ENCODE peak calls at places on chromosomes 3 and 15, in seven cellular contexts. One of them, this sample, is unnamed.

GRCh38 chr15:39624806-39625205 is 43.9 kb downstream of the THBS1 start:
- DNase-seq in progenitor cell of endocrine pancreas: no peak
- DNase-seq in heart right ventricle: peak; percentile 52
- DNase-seq in GM23338: no peak
- DNase-seq in natural killer cell: peak; percentile 75
- DNase-seq in cardiac fibroblast: peak; percentile 94
- DNase-seq in right atrium auricular region: peak; percentile 87
- DNase-seq in this sample: peak; percentile 80

GRCh38 chr15:73936181-73936580 is 9.9 kb downstream of the LOXL1 start:
- DNase-seq in progenitor cell of endocrine pancreas: no peak
- DNase-seq in heart right ventricle: no peak
- DNase-seq in GM23338: peak; percentile 31
- DNase-seq in natural killer cell: no peak
- DNase-seq in cardiac fibroblast: peak; percentile 73
- DNase-seq in right atrium auricular region: peak; percentile 73
- DNase-seq in this sample: peak; percentile 87

GRCh38 chr3:98901032-98901464 is 447 bp downstream of the DCBLD2 start:
- DNase-seq in progenitor cell of endocrine pancreas: peak; percentile 30
- DNase-seq in heart right ventricle: peak; percentile 49
- DNase-seq in GM23338: peak; percentile 80
- DNase-seq in natural killer cell: peak; percentile 20
- DNase-seq in cardiac fibroblast: peak; percentile 60
- DNase-seq in right atrium auricular region: peak; percentile 68
- DNase-seq in this sample: peak; percentile 68

GRCh38 chr3:73511555-73511954 is 113.2 kb downstream of the PDZRN3 start:
- DNase-seq in progenitor cell of endocrine pancreas: no peak
- DNase-seq in heart right ventricle: no peak
- DNase-seq in GM23338: peak; percentile 42
- DNase-seq in natural killer cell: no peak
- DNase-seq in cardiac fibroblast: no peak
- DNase-seq in right atrium auricular region: no peak
- DNase-seq in this sample: no peak

GRCh38 chr15:96225642-96226259 is 104.7 kb upstream of the NR2F2 start:
- DNase-seq in progenitor cell of endocrine pancreas: no peak
- DNase-seq in heart right ventricle: no peak
- DNase-seq in GM23338: no peak
- DNase-seq in natural killer cell: no peak
- DNase-seq in cardiac fibroblast: no peak
- DNase-seq in right atrium auricular region: no peak
- DNase-seq in this sample: peak; percentile 72

GRCh38 chr15:89129123-89129815 is 41.0 kb downstream of the ABHD2 start:
- DNase-seq in progenitor cell of endocrine pancreas: no peak
- DNase-seq in heart right ventricle: no peak
- DNase-seq in GM23338: peak; percentile 84
- DNase-seq in natural killer cell: peak; percentile 43
- DNase-seq in cardiac fibroblast: peak; percentile 60
- DNase-seq in right atrium auricular region: no peak
- DNase-seq in this sample: peak; percentile 50

GRCh38 chr15:52795464-52796227 is 5.5 kb upstream of the ONECUT1 start:
- DNase-seq in progenitor cell of endocrine pancreas: no peak
- DNase-seq in heart right ventricle: no peak
- DNase-seq in GM23338: peak; percentile 37
- DNase-seq in natural killer cell: no peak
- DNase-seq in cardiac fibroblast: no peak
- DNase-seq in right atrium auricular region: no peak
- DNase-seq in this sample: no peak

GRCh38 chr3:184911570-184911969 is 99.6 kb downstream of the VPS8 start:
- DNase-seq in progenitor cell of endocrine pancreas: no peak
- DNase-seq in heart right ventricle: no peak
- DNase-seq in GM23338: peak; percentile 66
- DNase-seq in natural killer cell: no peak
- DNase-seq in cardiac fibroblast: no peak
- DNase-seq in right atrium auricular region: no peak
- DNase-seq in this sample: no peak

GRCh38 chr15:76286231-76286879 is 24.9 kb downstream of the ETFA start:
- DNase-seq in progenitor cell of endocrine pancreas: no peak
- DNase-seq in heart right ventricle: no peak
- DNase-seq in GM23338: no peak
- DNase-seq in natural killer cell: no peak
- DNase-seq in cardiac fibroblast: peak; percentile 5
- DNase-seq in right atrium auricular region: no peak
- DNase-seq in this sample: no peak

GRCh38 chr3:48155122-48155521 is 33.1 kb downstream of the CDC25A start:
- DNase-seq in progenitor cell of endocrine pancreas: no peak
- DNase-seq in heart right ventricle: no peak
- DNase-seq in GM23338: no peak
- DNase-seq in natural killer cell: no peak
- DNase-seq in cardiac fibroblast: peak; percentile 41
- DNase-seq in right atrium auricular region: no peak
- DNase-seq in this sample: peak; percentile 95

GRCh38 chr15:34609658-34610057 is 26.2 kb upstream of the GOLGA8B start:
- DNase-seq in progenitor cell of endocrine pancreas: no peak
- DNase-seq in heart right ventricle: no peak
- DNase-seq in GM23338: no peak
- DNase-seq in natural killer cell: no peak
- DNase-seq in cardiac fibroblast: no peak
- DNase-seq in right atrium auricular region: no peak
- DNase-seq in this sample: no peak

DNA sequence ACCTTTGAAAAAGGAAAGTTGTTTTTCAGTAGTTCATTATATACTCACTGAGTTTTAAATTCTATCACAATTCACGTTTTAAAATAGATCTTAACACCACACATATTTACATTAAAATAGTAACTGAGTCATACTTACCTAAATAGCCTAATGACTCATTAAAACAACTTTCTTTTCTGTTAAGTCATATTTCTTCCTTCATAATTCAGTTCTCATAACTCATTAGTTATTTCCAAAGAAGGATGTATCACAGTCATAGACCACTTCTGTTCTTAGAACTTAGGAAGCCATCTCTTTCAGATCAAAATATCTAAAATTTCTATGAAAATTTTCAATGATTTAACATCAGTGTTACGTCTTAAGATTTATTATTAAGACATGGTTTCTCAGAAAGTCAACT is 885.9 kb downstream of the FHIT start:
- DNase-seq in progenitor cell of endocrine pancreas: no peak
- DNase-seq in heart right ventricle: no peak
- DNase-seq in GM23338: no peak
- DNase-seq in natural killer cell: no peak
- DNase-seq in cardiac fibroblast: peak; percentile 5
- DNase-seq in right atrium auricular region: no peak
- DNase-seq in this sample: peak; percentile 51
- TF ChIP-seq CTCF in progenitor cell of endocrine pancreas: no peak
- TF ChIP-seq CTCF in heart right ventricle: no peak
- TF ChIP-seq CTCF in GM23338: no peak
- TF ChIP-seq CTCF in natural killer cell: no peak
- TF ChIP-seq CTCF in cardiac fibroblast: no peak
- TF ChIP-seq CTCF in right atrium auricular region: no peak
- TF ChIP-seq CTCF in this sample: no peak

GRCh38 chr15:31197497-31198414 is 96.2 kb upstream of the TRPM1 start:
- DNase-seq in progenitor cell of endocrine pancreas: no peak
- DNase-seq in heart right ventricle: no peak
- DNase-seq in GM23338: peak; percentile 80
- DNase-seq in natural killer cell: peak; percentile 51
- DNase-seq in cardiac fibroblast: peak; percentile 23
- DNase-seq in right atrium auricular region: peak; percentile 36
- DNase-seq in this sample: peak; percentile 29
- TF ChIP-seq CTCF in progenitor cell of endocrine pancreas: peak; percentile 65
- TF ChIP-seq CTCF in heart right ventricle: peak; percentile 52
- TF ChIP-seq CTCF in GM23338: peak; percentile 91
- TF ChIP-seq CTCF in natural killer cell: peak; percentile 96
- TF ChIP-seq CTCF in cardiac fibroblast: peak; percentile 75
- TF ChIP-seq CTCF in right atrium auricular region: peak; percentile 62
- TF ChIP-seq CTCF in this sample: peak; percentile 58

GRCh38 chr3:29346828-29347227 is 66.0 kb downstream of the RBMS3 start:
- DNase-seq in progenitor cell of endocrine pancreas: no peak
- DNase-seq in heart right ventricle: no peak
- DNase-seq in GM23338: peak; percentile 69
- DNase-seq in natural killer cell: no peak
- DNase-seq in cardiac fibroblast: peak; percentile 63
- DNase-seq in right atrium auricular region: no peak
- DNase-seq in this sample: no peak
- TF ChIP-seq CTCF in progenitor cell of endocrine pancreas: no peak
- TF ChIP-seq CTCF in heart right ventricle: no peak
- TF ChIP-seq CTCF in GM23338: no peak
- TF ChIP-seq CTCF in natural killer cell: no peak
- TF ChIP-seq CTCF in cardiac fibroblast: no peak
- TF ChIP-seq CTCF in right atrium auricular region: no peak
- TF ChIP-seq CTCF in this sample: no peak

DNA sequence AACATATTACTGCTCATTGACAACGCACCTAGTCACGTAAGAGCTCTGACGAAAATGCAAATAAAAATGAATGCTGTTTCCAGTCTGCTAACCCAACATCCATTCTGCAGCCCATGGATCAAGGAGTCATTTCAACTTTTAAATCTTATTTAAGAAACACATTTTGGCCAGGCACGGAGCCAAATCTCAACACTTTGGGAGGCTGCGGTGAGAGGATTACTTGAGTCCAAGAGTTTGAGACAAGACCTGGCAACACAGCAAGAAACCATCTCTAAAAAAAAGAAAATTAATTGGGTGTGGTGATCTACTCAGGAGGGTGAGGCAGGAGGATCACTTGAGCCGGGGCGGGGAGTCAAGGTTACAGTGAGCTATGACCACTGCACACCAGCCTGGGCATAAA is 22.4 kb upstream of the TM4SF19 start:
- DNase-seq in progenitor cell of endocrine pancreas: no peak
- DNase-seq in heart right ventricle: no peak
- DNase-seq in GM23338: no peak
- DNase-seq in natural killer cell: no peak
- DNase-seq in cardiac fibroblast: no peak
- DNase-seq in right atrium auricular region: no peak
- DNase-seq in this sample: no peak
- TF ChIP-seq CTCF in progenitor cell of endocrine pancreas: no peak
- TF ChIP-seq CTCF in heart right ventricle: no peak
- TF ChIP-seq CTCF in GM23338: no peak
- TF ChIP-seq CTCF in natural killer cell: no peak
- TF ChIP-seq CTCF in cardiac fibroblast: no peak
- TF ChIP-seq CTCF in right atrium auricular region: no peak
- TF ChIP-seq CTCF in this sample: no peak

GRCh38 chr3:139340784-139341183 is 3.0 kb upstream of the MRPS22 start:
- DNase-seq in progenitor cell of endocrine pancreas: no peak
- DNase-seq in heart right ventricle: no peak
- DNase-seq in GM23338: no peak
- DNase-seq in natural killer cell: no peak
- DNase-seq in cardiac fibroblast: no peak
- DNase-seq in right atrium auricular region: no peak
- DNase-seq in this sample: no peak

GRCh38 chr3:139343895-139344856 is at the start of gene MRPS22:
- DNase-seq in progenitor cell of endocrine pancreas: peak; percentile 50
- DNase-seq in heart right ventricle: peak; percentile 89
- DNase-seq in GM23338: peak; percentile 95
- DNase-seq in natural killer cell: peak; percentile 70
- DNase-seq in cardiac fibroblast: peak; percentile 90
- DNase-seq in right atrium auricular region: peak; percentile 80
- DNase-seq in this sample: peak; percentile 92

GRCh38 chr3:139339219-139339906 is 4.5 kb upstream of the MRPS22 start:
- DNase-seq in progenitor cell of endocrine pancreas: no peak
- DNase-seq in heart right ventricle: no peak
- DNase-seq in GM23338: no peak
- DNase-seq in natural killer cell: no peak
- DNase-seq in cardiac fibroblast: no peak
- DNase-seq in right atrium auricular region: no peak
- DNase-seq in this sample: no peak

GRCh38 chr3:139342054-139342453 is 1.8 kb upstream of the MRPS22 start:
- DNase-seq in progenitor cell of endocrine pancreas: no peak
- DNase-seq in heart right ventricle: no peak
- DNase-seq in GM23338: no peak
- DNase-seq in natural killer cell: no peak
- DNase-seq in cardiac fibroblast: no peak
- DNase-seq in right atrium auricular region: no peak
- DNase-seq in this sample: no peak

DNA sequence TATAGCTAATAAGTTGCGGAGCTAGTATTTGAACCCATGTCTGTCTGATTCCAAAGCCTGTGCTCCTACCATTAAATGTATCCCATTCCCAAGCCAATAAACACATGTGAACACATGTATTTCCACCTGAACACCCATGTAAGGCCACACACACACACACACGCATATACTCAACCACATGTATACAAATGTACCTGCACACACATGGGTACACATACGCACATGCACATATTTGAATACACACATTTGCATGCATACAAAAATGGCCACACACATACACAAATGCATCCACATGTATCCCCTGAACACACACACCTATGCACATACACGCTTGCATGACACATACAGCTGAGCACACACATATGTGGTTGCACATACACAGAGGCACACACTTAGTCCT is 5.4 kb upstream of the MRPS22 start:
- DNase-seq in progenitor cell of endocrine pancreas: no peak
- DNase-seq in heart right ventricle: no peak
- DNase-seq in GM23338: no peak
- DNase-seq in natural killer cell: no peak
- DNase-seq in cardiac fibroblast: no peak
- DNase-seq in right atrium auricular region: no peak
- DNase-seq in this sample: no peak
- TF ChIP-seq CTCF in progenitor cell of endocrine pancreas: no peak
- TF ChIP-seq CTCF in heart right ventricle: no peak
- TF ChIP-seq CTCF in GM23338: no peak
- TF ChIP-seq CTCF in natural killer cell: no peak
- TF ChIP-seq CTCF in cardiac fibroblast: no peak
- TF ChIP-seq CTCF in right atrium auricular region: no peak
- TF ChIP-seq CTCF in this sample: no peak

GRCh38 chr3:16252243-16252978 is 12.3 kb downstream of the DPH3 start:
- DNase-seq in progenitor cell of endocrine pancreas: no peak
- DNase-seq in heart right ventricle: no peak
- DNase-seq in GM23338: no peak
- DNase-seq in natural killer cell: no peak
- DNase-seq in cardiac fibroblast: no peak
- DNase-seq in right atrium auricular region: no peak
- DNase-seq in this sample: peak; percentile 65

GRCh38 chr3:16247282-16248058 is 17.3 kb downstream of the DPH3 start:
- DNase-seq in progenitor cell of endocrine pancreas: peak; percentile 70
- DNase-seq in heart right ventricle: peak; percentile 84
- DNase-seq in GM23338: peak; percentile 93
- DNase-seq in natural killer cell: peak; percentile 64
- DNase-seq in cardiac fibroblast: peak; percentile 90
- DNase-seq in right atrium auricular region: peak; percentile 91
- DNase-seq in this sample: peak; percentile 81

GRCh38 chr3:16251316-16252085 is 13.2 kb downstream of the DPH3 start:
- DNase-seq in progenitor cell of endocrine pancreas: no peak
- DNase-seq in heart right ventricle: no peak
- DNase-seq in GM23338: no peak
- DNase-seq in natural killer cell: no peak
- DNase-seq in cardiac fibroblast: no peak
- DNase-seq in right atrium auricular region: no peak
- DNase-seq in this sample: no peak

GRCh38 chr3:16248556-16248955 is 16.2 kb downstream of the DPH3 start:
- DNase-seq in progenitor cell of endocrine pancreas: no peak
- DNase-seq in heart right ventricle: no peak
- DNase-seq in GM23338: no peak
- DNase-seq in natural killer cell: no peak
- DNase-seq in cardiac fibroblast: no peak
- DNase-seq in right atrium auricular region: no peak
- DNase-seq in this sample: no peak

GRCh38 chr3:16249336-16249735 is 15.4 kb downstream of the DPH3 start:
- DNase-seq in progenitor cell of endocrine pancreas: no peak
- DNase-seq in heart right ventricle: no peak
- DNase-seq in GM23338: peak; percentile 86
- DNase-seq in natural killer cell: no peak
- DNase-seq in cardiac fibroblast: peak; percentile 48
- DNase-seq in right atrium auricular region: no peak
- DNase-seq in this sample: peak; percentile 33
- TF ChIP-seq CTCF in progenitor cell of endocrine pancreas: peak; percentile 41
- TF ChIP-seq CTCF in heart right ventricle: peak; percentile 29
- TF ChIP-seq CTCF in GM23338: peak; percentile 85
- TF ChIP-seq CTCF in natural killer cell: no peak
- TF ChIP-seq CTCF in cardiac fibroblast: peak; percentile 68
- TF ChIP-seq CTCF in right atrium auricular region: peak; percentile 35
- TF ChIP-seq CTCF in this sample: peak; percentile 22